ENCODE peak calls at places on chromosomes 13 and 19, in seven cellular contexts. One of them, this sample, is unnamed.
A peak's percentile ranks its signal among the peaks of the same experiment; 100 is the strongest.

GRCh38 chr13:86757236-86757978 is 913.8 kb upstream of the SLITRK5 start:
- DNase-seq in kidney: no peak
- DNase-seq in stimulated activated CD4-positive, alpha-beta T cell treated with anti-CD3 and anti-CD28 coated beads, Interleukin-4, amount 100 ng/mL, for 48 hours: no peak
- DNase-seq in NCI-H2171: no peak
- DNase-seq in globus pallidus: no peak
- DNase-seq in left lobe of liver: no peak
- DNase-seq in AG08396: no peak
- DNase-seq in this sample: no peak

GRCh38 chr13:24107955-24108614 is 52.4 kb upstream of the SPATA13 start:
- DNase-seq in kidney: no peak
- DNase-seq in stimulated activated CD4-positive, alpha-beta T cell treated with anti-CD3 and anti-CD28 coated beads, Interleukin-4, amount 100 ng/mL, for 48 hours: no peak
- DNase-seq in NCI-H2171: no peak
- DNase-seq in globus pallidus: no peak
- DNase-seq in left lobe of liver: no peak
- DNase-seq in AG08396: no peak
- DNase-seq in this sample: peak; percentile 28

GRCh38 chr19:18461471-18461870 is 23.5 kb upstream of the ISYNA1 start:
- DNase-seq in kidney: peak; percentile 81
- DNase-seq in stimulated activated CD4-positive, alpha-beta T cell treated with anti-CD3 and anti-CD28 coated beads, Interleukin-4, amount 100 ng/mL, for 48 hours: no peak
- DNase-seq in NCI-H2171: no peak
- DNase-seq in globus pallidus: no peak
- DNase-seq in left lobe of liver: no peak
- DNase-seq in AG08396: no peak
- DNase-seq in this sample: no peak

GRCh38 chr19:31491246-31491645 is 142.0 kb upstream of the TSHZ3 start:
- DNase-seq in kidney: no peak
- DNase-seq in stimulated activated CD4-positive, alpha-beta T cell treated with anti-CD3 and anti-CD28 coated beads, Interleukin-4, amount 100 ng/mL, for 48 hours: no peak
- DNase-seq in NCI-H2171: no peak
- DNase-seq in globus pallidus: no peak
- DNase-seq in left lobe of liver: no peak
- DNase-seq in AG08396: no peak
- DNase-seq in this sample: no peak

GRCh38 chr13:48896312-48896711 is 79.4 kb upstream of the FNDC3A start:
- DNase-seq in kidney: no peak
- DNase-seq in stimulated activated CD4-positive, alpha-beta T cell treated with anti-CD3 and anti-CD28 coated beads, Interleukin-4, amount 100 ng/mL, for 48 hours: no peak
- DNase-seq in NCI-H2171: no peak
- DNase-seq in globus pallidus: no peak
- DNase-seq in left lobe of liver: no peak
- DNase-seq in AG08396: no peak
- DNase-seq in this sample: no peak

GRCh38 chr19:17309962-17310461 is 649 bp downstream of the DDA1 start:
- DNase-seq in kidney: no peak
- DNase-seq in stimulated activated CD4-positive, alpha-beta T cell treated with anti-CD3 and anti-CD28 coated beads, Interleukin-4, amount 100 ng/mL, for 48 hours: no peak
- DNase-seq in NCI-H2171: no peak
- DNase-seq in globus pallidus: no peak
- DNase-seq in left lobe of liver: no peak
- DNase-seq in AG08396: no peak
- DNase-seq in this sample: no peak

GRCh38 chr13:112753868-112754267 is 64.0 kb downstream of the ATP11A start:
- DNase-seq in kidney: no peak
- DNase-seq in stimulated activated CD4-positive, alpha-beta T cell treated with anti-CD3 and anti-CD28 coated beads, Interleukin-4, amount 100 ng/mL, for 48 hours: no peak
- DNase-seq in NCI-H2171: no peak
- DNase-seq in globus pallidus: no peak
- DNase-seq in left lobe of liver: no peak
- DNase-seq in AG08396: no peak
- DNase-seq in this sample: no peak

GRCh38 chr13:30110301-30111070 is 196.9 kb downstream of the KATNAL1 start:
- DNase-seq in kidney: no peak
- DNase-seq in stimulated activated CD4-positive, alpha-beta T cell treated with anti-CD3 and anti-CD28 coated beads, Interleukin-4, amount 100 ng/mL, for 48 hours: no peak
- DNase-seq in NCI-H2171: no peak
- DNase-seq in globus pallidus: no peak
- DNase-seq in left lobe of liver: no peak
- DNase-seq in AG08396: no peak
- DNase-seq in this sample: no peak

GRCh38 chr19:52086481-52086880 is 9.1 kb downstream of the ZNF841 start:
- DNase-seq in kidney: no peak
- DNase-seq in stimulated activated CD4-positive, alpha-beta T cell treated with anti-CD3 and anti-CD28 coated beads, Interleukin-4, amount 100 ng/mL, for 48 hours: no peak
- DNase-seq in NCI-H2171: no peak
- DNase-seq in globus pallidus: no peak
- DNase-seq in left lobe of liver: no peak
- DNase-seq in AG08396: no peak
- DNase-seq in this sample: no peak

GRCh38 chr19:41906271-41906670 is 22.0 kb downstream of the ERFL start:
- DNase-seq in kidney: no peak
- DNase-seq in stimulated activated CD4-positive, alpha-beta T cell treated with anti-CD3 and anti-CD28 coated beads, Interleukin-4, amount 100 ng/mL, for 48 hours: no peak
- DNase-seq in NCI-H2171: no peak
- DNase-seq in globus pallidus: no peak
- DNase-seq in left lobe of liver: no peak
- DNase-seq in AG08396: no peak
- DNase-seq in this sample: no peak

GRCh38 chr19:33459691-33460090 is 61.9 kb downstream of the PEPD start:
- DNase-seq in kidney: no peak
- DNase-seq in stimulated activated CD4-positive, alpha-beta T cell treated with anti-CD3 and anti-CD28 coated beads, Interleukin-4, amount 100 ng/mL, for 48 hours: no peak
- DNase-seq in NCI-H2171: no peak
- DNase-seq in globus pallidus: no peak
- DNase-seq in left lobe of liver: peak; percentile 39
- DNase-seq in AG08396: no peak
- DNase-seq in this sample: no peak

GRCh38 chr19:14149509-14149994 is 13.2 kb upstream of the ASF1B start:
- DNase-seq in kidney: peak; percentile 94
- DNase-seq in stimulated activated CD4-positive, alpha-beta T cell treated with anti-CD3 and anti-CD28 coated beads, Interleukin-4, amount 100 ng/mL, for 48 hours: peak; percentile 26
- DNase-seq in NCI-H2171: no peak
- DNase-seq in globus pallidus: peak; percentile 74
- DNase-seq in left lobe of liver: peak; percentile 62
- DNase-seq in AG08396: peak; percentile 51
- DNase-seq in this sample: peak; percentile 68

GRCh38 chr13:59346861-59347470 is 816.8 kb downstream of the DIAPH3 start:
- DNase-seq in kidney: no peak
- DNase-seq in stimulated activated CD4-positive, alpha-beta T cell treated with anti-CD3 and anti-CD28 coated beads, Interleukin-4, amount 100 ng/mL, for 48 hours: no peak
- DNase-seq in NCI-H2171: no peak
- DNase-seq in globus pallidus: no peak
- DNase-seq in left lobe of liver: no peak
- DNase-seq in AG08396: no peak
- DNase-seq in this sample: no peak

GRCh38 chr13:58977085-58977484 is 1186.6 kb downstream of the DIAPH3 start:
- DNase-seq in kidney: no peak
- DNase-seq in stimulated activated CD4-positive, alpha-beta T cell treated with anti-CD3 and anti-CD28 coated beads, Interleukin-4, amount 100 ng/mL, for 48 hours: no peak
- DNase-seq in NCI-H2171: no peak
- DNase-seq in globus pallidus: no peak
- DNase-seq in left lobe of liver: no peak
- DNase-seq in AG08396: no peak
- DNase-seq in this sample: no peak

GRCh38 chr19:30115947-30116346 is 173.9 kb downstream of the URI1 start:
- DNase-seq in kidney: no peak
- DNase-seq in stimulated activated CD4-positive, alpha-beta T cell treated with anti-CD3 and anti-CD28 coated beads, Interleukin-4, amount 100 ng/mL, for 48 hours: no peak
- DNase-seq in NCI-H2171: no peak
- DNase-seq in globus pallidus: no peak
- DNase-seq in left lobe of liver: no peak
- DNase-seq in AG08396: no peak
- DNase-seq in this sample: no peak

This sample was measured in astrocyte of the hippocampus.